ENCODE peak calls at places on chromosome 15, in five cellular contexts. One of them, this sample, is unnamed.

GRCh38 chr15:93706476-93706875 is 524.9 kb upstream of the MCTP2 start:
- DNase-seq in A549: no peak
- DNase-seq in HepG2: no peak
- DNase-seq in IMR-90: no peak
- DNase-seq in K562: no peak
- DNase-seq in this sample: no peak

GRCh38 chr15:95684126-95684525 is 646.4 kb upstream of the NR2F2 start:
- DNase-seq in HepG2: no peak
- DNase-seq in K562: no peak
- DNase-seq in IMR-90: no peak
- DNase-seq in A549: no peak
- DNase-seq in this sample: no peak

GRCh38 chr15:59237119-59237853 is 30.6 kb downstream of the LDHAL6B start:
- DNase-seq in K562: no peak
- DNase-seq in HepG2: no peak
- DNase-seq in IMR-90: no peak
- DNase-seq in A549: no peak
- DNase-seq in this sample: no peak

GRCh38 chr15:25863067-25863967 is at the start of gene ATP10A:
- DNase-seq in IMR-90: peak
- DNase-seq in K562: no peak
- DNase-seq in A549: no peak
- DNase-seq in HepG2: no peak
- DNase-seq in this sample: peak

GRCh38 chr15:98612490-98613110 is 35.7 kb upstream of the IGF1R start:
- DNase-seq in K562: no peak
- DNase-seq in A549: no peak
- DNase-seq in IMR-90: no peak
- DNase-seq in HepG2: no peak
- DNase-seq in this sample: no peak

GRCh38 chr15:91100561-91101355 is 701 bp downstream of the SV2B start:
- DNase-seq in K562: no peak
- DNase-seq in A549: no peak
- DNase-seq in HepG2: no peak
- DNase-seq in IMR-90: peak
- DNase-seq in this sample: peak

GRCh38 chr15:59313703-59314332 is 58.9 kb downstream of the MYO1E start:
- DNase-seq in IMR-90: peak
- DNase-seq in K562: no peak
- DNase-seq in HepG2: peak
- DNase-seq in A549: peak
- DNase-seq in this sample: no peak

GRCh38 chr15:33985287-33985686 is 17.0 kb downstream of the CHRM5 start:
- DNase-seq in IMR-90: peak
- DNase-seq in K562: no peak
- DNase-seq in HepG2: no peak
- DNase-seq in A549: no peak
- DNase-seq in this sample: no peak

GRCh38 chr15:68536331-68537095 is 42.3 kb upstream of the CORO2B start:
- DNase-seq in IMR-90: peak
- DNase-seq in K562: no peak
- DNase-seq in A549: no peak
- DNase-seq in HepG2: no peak
- DNase-seq in this sample: no peak

GRCh38 chr15:64651573-64652260 is 123.7 kb downstream of the RBPMS2 start:
- DNase-seq in HepG2: peak
- DNase-seq in IMR-90: peak
- DNase-seq in A549: no peak
- DNase-seq in K562: no peak
- DNase-seq in this sample: no peak

GRCh38 chr15:92079047-92079446 is 225.5 kb downstream of the SLCO3A1 start:
- DNase-seq in HepG2: peak
- DNase-seq in K562: peak
- DNase-seq in IMR-90: no peak
- DNase-seq in A549: no peak
- DNase-seq in this sample: peak

GRCh38 chr15:78049691-78050440 is 27.6 kb downstream of the TBC1D2B start:
- DNase-seq in A549: no peak
- DNase-seq in IMR-90: peak
- DNase-seq in K562: no peak
- DNase-seq in HepG2: no peak
- DNase-seq in this sample: no peak

GRCh38 chr15:79179108-79179561 is 88.6 kb upstream of the RASGRF1 start:
- DNase-seq in IMR-90: peak
- DNase-seq in HepG2: peak
- DNase-seq in K562: peak
- DNase-seq in A549: peak
- DNase-seq in this sample: no peak

GRCh38 chr15:60476713-60477112 is 2.2 kb downstream of the ICE2 start:
- DNase-seq in A549: no peak
- DNase-seq in HepG2: peak
- DNase-seq in IMR-90: peak
- DNase-seq in K562: no peak
- DNase-seq in this sample: no peak

GRCh38 chr15:72197045-72197459 is 535 bp downstream of the GRAMD2A start:
- DNase-seq in A549: no peak
- DNase-seq in K562: no peak
- DNase-seq in HepG2: no peak
- DNase-seq in IMR-90: no peak
- DNase-seq in this sample: peak

GRCh38 chr15:31372635-31373091 is 46.0 kb downstream of the KLF13 start:
- DNase-seq in IMR-90: peak
- DNase-seq in HepG2: no peak
- DNase-seq in A549: no peak
- DNase-seq in K562: no peak
- DNase-seq in this sample: peak

GRCh38 chr15:32993285-32993684 is 201.2 kb downstream of the FMN1 start:
- DNase-seq in IMR-90: no peak
- DNase-seq in A549: no peak
- DNase-seq in HepG2: no peak
- DNase-seq in K562: no peak
- DNase-seq in this sample: peak

GRCh38 chr15:71807125-71807629 is 3.2 kb upstream of the NR2E3 start:
- DNase-seq in A549: no peak
- DNase-seq in HepG2: no peak
- DNase-seq in K562: no peak
- DNase-seq in IMR-90: no peak
- DNase-seq in this sample: peak

GRCh38 chr15:43210807-43211206 is 10.0 kb downstream of the EPB42 start:
- DNase-seq in A549: no peak
- DNase-seq in K562: no peak
- DNase-seq in IMR-90: no peak
- DNase-seq in HepG2: no peak
- DNase-seq in this sample: no peak

GRCh38 chr15:37019479-37020433 is 80.6 kb downstream of the MEIS2 start:
- DNase-seq in HepG2: peak
- DNase-seq in IMR-90: peak
- DNase-seq in K562: peak
- DNase-seq in A549: no peak
- DNase-seq in this sample: peak

GRCh38 chr15:81783586-81783985 is 262.2 kb downstream of the MEX3B start:
- DNase-seq in HepG2: no peak
- DNase-seq in K562: no peak
- DNase-seq in A549: no peak
- DNase-seq in IMR-90: no peak
- DNase-seq in this sample: no peak

GRCh38 chr15:39381517-39381916 is 199.4 kb upstream of the THBS1 start:
- DNase-seq in IMR-90: no peak
- DNase-seq in A549: no peak
- DNase-seq in HepG2: no peak
- DNase-seq in K562: no peak
- DNase-seq in this sample: no peak

GRCh38 chr15:101684384-101684783 is 32.2 kb upstream of the TM2D3 start:
- DNase-seq in A549: peak
- DNase-seq in IMR-90: peak
- DNase-seq in HepG2: no peak
- DNase-seq in K562: no peak
- DNase-seq in this sample: no peak

GRCh38 chr15:81889480-81889871 is 156.3 kb downstream of the MEX3B start:
- DNase-seq in IMR-90: peak
- DNase-seq in A549: no peak
- DNase-seq in K562: no peak
- DNase-seq in HepG2: no peak
- DNase-seq in this sample: no peak

GRCh38 chr15:78840661-78841060 is 29.4 kb upstream of the ADAMTS7 start:
- DNase-seq in IMR-90: no peak
- DNase-seq in A549: no peak
- DNase-seq in K562: no peak
- DNase-seq in HepG2: no peak
- DNase-seq in this sample: peak

GRCh38 chr15:35362195-35362829 is 183.7 kb downstream of the DPH6 start:
- DNase-seq in K562: no peak
- DNase-seq in HepG2: no peak
- DNase-seq in IMR-90: peak
- DNase-seq in A549: no peak
- DNase-seq in this sample: no peak

GRCh38 chr15:39854161-39854560 is 65.9 kb downstream of the GPR176 start:
- DNase-seq in HepG2: no peak
- DNase-seq in A549: no peak
- DNase-seq in IMR-90: peak
- DNase-seq in K562: no peak
- DNase-seq in this sample: no peak

GRCh38 chr15:87537295-87537694 is 719.2 kb downstream of the NTRK3 start:
- DNase-seq in A549: no peak
- DNase-seq in IMR-90: no peak
- DNase-seq in HepG2: no peak
- DNase-seq in K562: no peak
- DNase-seq in this sample: no peak

GRCh38 chr15:57562220-57562769 is 29.4 kb upstream of the MYZAP start:
- DNase-seq in IMR-90: no peak
- DNase-seq in HepG2: no peak
- DNase-seq in A549: no peak
- DNase-seq in K562: no peak
- DNase-seq in this sample: peak

GRCh38 chr15:59186501-59186900 is 20.1 kb upstream of the LDHAL6B start:
- DNase-seq in K562: no peak
- DNase-seq in HepG2: no peak
- DNase-seq in A549: no peak
- DNase-seq in IMR-90: peak
- DNase-seq in this sample: no peak

GRCh38 chr15:35557544-35557943 is 11.6 kb upstream of the DPH6 start:
- DNase-seq in K562: peak
- DNase-seq in A549: peak
- DNase-seq in IMR-90: peak
- DNase-seq in HepG2: peak
- DNase-seq in this sample: no peak

DNA sequence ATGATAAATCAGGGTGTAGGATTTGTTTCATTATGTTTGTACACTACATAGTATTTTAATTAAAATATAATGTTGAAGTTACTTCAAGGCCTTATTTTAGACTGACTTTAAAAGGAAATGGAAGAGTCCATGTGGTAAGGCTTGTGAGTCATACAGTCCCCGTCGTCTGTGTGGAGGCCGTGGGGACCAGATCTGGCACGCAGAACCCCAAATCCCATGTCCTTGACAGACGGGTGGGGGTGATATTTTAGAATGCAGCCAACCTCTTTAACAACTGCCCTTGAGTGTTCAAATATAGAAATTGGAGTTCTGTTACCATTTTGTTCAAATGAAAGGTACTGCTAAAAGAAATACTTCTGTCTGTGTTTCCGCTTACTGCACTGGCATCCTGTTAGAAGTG is 35.8 kb downstream of the ABHD17C start:
- DNase-seq in A549: no peak
- DNase-seq in IMR-90: no peak
- DNase-seq in HepG2: no peak
- DNase-seq in K562: no peak
- DNase-seq in this sample: no peak
- TF ChIP-seq SMC3 in A549: no peak
- TF ChIP-seq SMC3 in IMR-90: no peak
- TF ChIP-seq SMC3 in HepG2: no peak
- TF ChIP-seq SMC3 in K562: no peak
- TF ChIP-seq SMC3 in this sample: no peak

GRCh38 chr15:44811347-44811746 is 75.0 kb downstream of the TRIM69 start:
- DNase-seq in A549: no peak
- DNase-seq in IMR-90: no peak
- DNase-seq in K562: no peak
- DNase-seq in HepG2: peak
- DNase-seq in this sample: no peak
- TF ChIP-seq SMC3 in A549: no peak
- TF ChIP-seq SMC3 in IMR-90: no peak
- TF ChIP-seq SMC3 in K562: no peak
- TF ChIP-seq SMC3 in HepG2: no peak
- TF ChIP-seq SMC3 in this sample: no peak

GRCh38 chr15:66476535-66476934 is 21.0 kb downstream of the SNAPC5 start:
- DNase-seq in K562: no peak
- DNase-seq in HepG2: no peak
- DNase-seq in IMR-90: no peak
- DNase-seq in A549: no peak
- DNase-seq in this sample: no peak
- TF ChIP-seq SMC3 in K562: no peak
- TF ChIP-seq SMC3 in HepG2: no peak
- TF ChIP-seq SMC3 in IMR-90: no peak
- TF ChIP-seq SMC3 in A549: no peak
- TF ChIP-seq SMC3 in this sample: no peak

DNA sequence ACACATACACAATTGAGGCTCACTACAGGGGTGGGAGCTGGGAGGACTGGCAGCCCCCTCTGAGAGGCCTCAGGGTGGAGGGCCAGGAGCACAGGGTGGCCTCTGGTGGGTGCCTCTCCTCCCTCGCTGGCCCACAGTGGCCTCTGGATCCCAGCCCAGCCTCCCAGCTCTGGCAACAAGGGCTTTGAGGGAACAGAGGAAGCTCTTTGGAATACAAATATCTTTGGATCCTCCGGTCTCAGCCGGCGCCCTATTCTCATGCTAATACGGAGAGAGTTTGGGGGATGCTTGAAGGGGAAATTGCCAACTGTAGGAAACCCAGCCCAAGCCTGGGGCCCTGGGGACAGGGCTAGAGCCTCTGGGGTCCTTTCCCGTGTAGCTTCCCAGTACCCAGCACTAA is 33.4 kb upstream of the INSYN1 start:
- DNase-seq in A549: no peak
- DNase-seq in IMR-90: no peak
- DNase-seq in K562: no peak
- DNase-seq in HepG2: no peak
- DNase-seq in this sample: no peak
- TF ChIP-seq SMC3 in A549: no peak
- TF ChIP-seq SMC3 in IMR-90: no peak
- TF ChIP-seq SMC3 in K562: no peak
- TF ChIP-seq SMC3 in HepG2: no peak
- TF ChIP-seq SMC3 in this sample: no peak

GRCh38 chr15:66139816-66140215 is 113.7 kb downstream of the MEGF11 start:
- DNase-seq in IMR-90: no peak
- DNase-seq in HepG2: no peak
- DNase-seq in A549: no peak
- DNase-seq in K562: no peak
- DNase-seq in this sample: no peak

GRCh38 chr15:66138882-66139281 is 114.7 kb downstream of the MEGF11 start:
- DNase-seq in A549: no peak
- DNase-seq in HepG2: no peak
- DNase-seq in IMR-90: no peak
- DNase-seq in K562: no peak
- DNase-seq in this sample: no peak

GRCh38 chr15:66145242-66146182 is 108.0 kb downstream of the MEGF11 start:
- DNase-seq in IMR-90: no peak
- DNase-seq in HepG2: no peak
- DNase-seq in A549: no peak
- DNase-seq in K562: no peak
- DNase-seq in this sample: peak

GRCh38 chr15:66138096-66138783 is 115.3 kb downstream of the MEGF11 start:
- DNase-seq in K562: no peak
- DNase-seq in IMR-90: no peak
- DNase-seq in A549: no peak
- DNase-seq in HepG2: no peak
- DNase-seq in this sample: peak

GRCh38 chr15:66142341-66142740 is 111.2 kb downstream of the MEGF11 start:
- DNase-seq in HepG2: no peak
- DNase-seq in A549: no peak
- DNase-seq in K562: no peak
- DNase-seq in IMR-90: no peak
- DNase-seq in this sample: no peak
- TF ChIP-seq SMC3 in HepG2: no peak
- TF ChIP-seq SMC3 in A549: no peak
- TF ChIP-seq SMC3 in K562: no peak
- TF ChIP-seq SMC3 in IMR-90: no peak
- TF ChIP-seq SMC3 in this sample: no peak